ENCODE peak calls at places on chromosomes 6 and 20, in six cellular contexts. D is esophagus muscularis mucosa; J is aorta; F is CD8-positive, alpha-beta T cell; M is colonic mucosa; I is CD4-positive, CD25-positive, alpha-beta regulatory T cell. N is an unnamed sample. For H3K9me3 and H3K4me1, the result is how much of the 10 kb centered on the place peaks cover.

GRCh38 chr6:144265061-144265357 is 20.1 kb upstream of the UTRN start:
- DNase-seq in M (no peak), F (no peak), D (no peak), I (no peak), J (no peak), N (no peak)

GRCh38 chr6:11333292-11333849 is 100.9 kb upstream of the NEDD9 start:
- DNase-seq in F (no peak), M (no peak), D (no peak), J (no peak), I (no peak), N (no peak)

GRCh38 chr6:33547499-33547898 is 32.6 kb downstream of the BAK1 start:
- DNase-seq in F (no peak), J (no peak), D (no peak), I (no peak), M (no peak), N (no peak)

GRCh38 chr6:18276610-18277009 is 12.3 kb upstream of the DEK start:
- DNase-seq in I (no peak), F (no peak), M (no peak), J (no peak), D (no peak), N (no peak)

GRCh38 chr6:33344771-33345697 is 27.5 kb upstream of the ZBTB22 start:
- DNase-seq in M (peak), J (peak), D (no peak), I (peak), F (peak), N (peak)

GRCh38 chr20:64203037-64203777 is 39.0 kb downstream of the MYT1 start:
- DNase-seq in J (no peak), F (no peak), D (no peak), M (no peak), I (no peak), N (no peak)

GRCh38 chr6:137015943-137016342 is 28.8 kb downstream of the IL20RA start:
- DNase-seq in F (no peak), J (no peak), D (no peak), M (no peak), I (no peak), N (no peak)

GRCh38 chr20:35008411-35009342 is 53.0 kb downstream of the MYH7B start:
- DNase-seq in M (no peak), F (no peak), I (no peak), J (peak), D (no peak), N (no peak)

GRCh38 chr20:8875586-8875985 is 193.3 kb upstream of the PLCB4 start:
- DNase-seq in M (no peak), I (no peak), F (no peak), J (no peak), D (no peak), N (no peak)

GRCh38 chr6:141307309-141307998 is 825.3 kb upstream of the GJE1 start:
- DNase-seq in D (no peak), J (no peak), I (no peak), F (no peak), M (no peak), N (no peak)

GRCh38 chr6:209432-210103 is 82.7 kb upstream of the DUSP22 start:
- DNase-seq in D (no peak), M (no peak), F (no peak), J (no peak), I (peak), N (peak)

GRCh38 chr20:10433014-10433622 is 904 bp downstream of the MKKS start:
- DNase-seq in M (peak), D (no peak), F (no peak), J (no peak), I (no peak), N (no peak)

GRCh38 chr20:58205850-58206249 is 22.6 kb downstream of the ANKRD60 start:
- DNase-seq in D (no peak), F (no peak), J (peak), M (no peak), I (no peak), N (no peak)
- H3K9me3 ChIP-seq in D (under half), F (under half), J (under half), M (under half), I (under half), N (under half)

GRCh38 chr6:150269130-150269856 is 99.5 kb upstream of the IYD start:
- DNase-seq in F (no peak), D (no peak), M (no peak), I (no peak), J (no peak), N (no peak)
- H3K4me1 ChIP-seq in F (under half), D (under half), M (under half), I (under half), J (under half), N (under half)

DNA sequence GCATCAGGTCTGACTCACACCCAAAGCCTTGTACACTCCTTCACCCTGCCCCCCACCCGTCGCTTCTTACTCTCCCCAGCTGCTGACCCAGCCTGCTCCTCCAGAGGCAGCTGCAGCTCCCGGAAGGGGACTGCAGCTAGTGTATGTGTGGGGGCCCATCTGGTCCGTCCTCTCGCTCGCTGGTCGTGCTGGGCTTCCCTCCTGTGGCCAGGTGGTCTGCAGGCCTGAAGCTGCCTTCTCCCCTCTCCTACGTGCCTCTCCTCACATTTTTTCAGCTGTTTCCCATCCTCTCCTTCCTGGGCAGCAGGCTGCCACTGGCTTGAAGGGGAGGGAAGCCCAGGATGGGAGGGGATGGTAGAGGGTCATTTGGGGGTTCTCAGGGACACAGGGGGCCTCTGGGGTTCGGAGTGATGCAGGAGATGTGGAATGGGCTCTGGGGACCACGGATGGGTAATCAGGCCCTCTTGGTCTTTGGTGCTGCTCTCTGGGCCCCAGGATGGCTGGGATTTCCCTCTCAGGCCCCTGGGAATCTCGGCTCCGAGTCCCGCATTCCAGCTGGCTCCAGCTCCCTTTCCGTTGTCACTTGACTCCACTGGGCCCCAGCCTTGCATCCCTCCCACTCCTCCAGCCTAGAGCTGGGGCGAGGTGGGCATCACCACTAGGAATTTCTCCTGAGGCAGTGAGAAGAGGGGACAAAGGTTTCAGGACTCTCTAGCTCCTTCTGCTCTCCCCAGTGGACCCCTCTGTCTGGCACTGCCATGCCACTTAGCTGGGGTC is 2.1 kb upstream of the DDR1 start:
- DNase-seq in D (no peak), F (no peak), J (no peak), I (no peak), M (peak), N (no peak)
- H3K4me3 ChIP-seq in D (no peak), F (no peak), J (no peak), I (no peak), M (peak), N (no peak)

GRCh38 chr20:11738852-11739251 is 178.8 kb upstream of the BTBD3 start:
- DNase-seq in I (no peak), M (no peak), F (no peak), D (no peak), J (no peak), N (no peak)
- H3K9me3 ChIP-seq in I (under half), M (under half), F (under half), D (under half), J (under half), N (under half)

GRCh38 chr20:49570828-49571552 is 3.1 kb upstream of the PTGIS start:
- DNase-seq in M (no peak), I (no peak), J (no peak), F (no peak), D (no peak), N (no peak)
- H3K4me1 ChIP-seq in M (under half), I (under half), J (under half), F (under half), D (half or more), N (under half)

GRCh38 chr6:118897386-118897785 is 3.4 kb downstream of the ASF1A start:
- DNase-seq in J (no peak), M (no peak), D (no peak), F (no peak), I (no peak), N (no peak)

GRCh38 chr6:118895241-118895561 is 1.2 kb downstream of the ASF1A start:
- DNase-seq in J (no peak), M (no peak), F (no peak), I (no peak), D (no peak), N (no peak)

GRCh38 chr6:118894425-118895240 is 681 bp downstream of the ASF1A start:
- DNase-seq in F (peak), D (no peak), M (peak), J (peak), I (peak), N (peak)

GRCh38 chr6:118893882-118894424 is at the start of gene ASF1A:
- DNase-seq in J (peak), M (peak), F (peak), I (peak), D (peak), N (peak)

GRCh38 chr6:118896339-118897136 is 2.6 kb downstream of the ASF1A start:
- DNase-seq in J (no peak), M (no peak), D (no peak), F (no peak), I (no peak), N (peak)
- H3K4me3 ChIP-seq in J (no peak), M (no peak), D (no peak), F (no peak), I (peak), N (peak)

N was measured in CD4-positive, alpha-beta memory T cell.